ENCODE peak calls at places on chromosomes 5 and 9, in ten cellular contexts. X, Y, N, R, L, U, D, F, B and K are unnamed samples.

GRCh38 chr9:14415947-14416346 is 102.0 kb upstream of the NFIB start:
- DNase-seq in X (no peak), Y (no peak), N (peak; percentile 74), R (no peak), L (no peak), U (no peak), D (peak; percentile 31), F (no peak), B (no peak), K (no peak)

GRCh38 chr9:125568616-125569015 is 138.4 kb downstream of the MAPKAP1 start:
- DNase-seq in X (no peak), Y (no peak), N (peak; percentile 57), R (no peak), L (no peak), U (no peak), D (no peak), F (no peak), B (no peak), K (no peak)

GRCh38 chr9:38313421-38313820 is 79.1 kb upstream of the ALDH1B1 start:
- DNase-seq in X (no peak), Y (no peak), N (no peak), R (no peak), L (no peak), U (no peak), D (no peak), F (no peak), B (no peak), K (no peak)

GRCh38 chr5:30401479-30402058 is 791.9 kb upstream of the CDH6 start:
- DNase-seq in X (peak; percentile 37), Y (no peak), N (no peak), R (no peak), L (no peak), U (no peak), D (no peak), F (peak; percentile 54), B (no peak), K (no peak)

GRCh38 chr9:112104901-112105300 is 70.2 kb downstream of the SUSD1 start:
- DNase-seq in X (no peak), Y (no peak), N (no peak), R (no peak), L (peak; percentile 36), U (no peak), D (no peak), F (no peak), B (no peak), K (peak; percentile 16)

GRCh38 chr5:17951392-17952169 is 317.3 kb downstream of the TAF11L14 start:
- DNase-seq in X (no peak), Y (no peak), N (no peak), R (no peak), L (no peak), U (no peak), D (no peak), F (no peak), B (no peak), K (no peak)

GRCh38 chr9:109440797-109441287 is 57.3 kb downstream of the PTPN3 start:
- DNase-seq in X (no peak), Y (peak; percentile 83), N (peak; percentile 86), R (no peak), L (peak; percentile 30), U (no peak), D (peak; percentile 80), F (peak; percentile 77), B (peak; percentile 26), K (peak; percentile 82)

GRCh38 chr9:131116281-131117101 is 8.9 kb upstream of the NUP214 start:
- DNase-seq in X (no peak), Y (no peak), N (no peak), R (no peak), L (no peak), U (no peak), D (no peak), F (no peak), B (no peak), K (no peak)

GRCh38 chr9:89175739-89176360 is 2.8 kb downstream of the SHC3 start:
- DNase-seq in X (no peak), Y (no peak), N (no peak), R (no peak), L (no peak), U (no peak), D (no peak), F (no peak), B (no peak), K (no peak)

GRCh38 chr9:134050726-134051125 is 17.1 kb downstream of the BRD3 start:
- DNase-seq in X (no peak), Y (no peak), N (no peak), R (no peak), L (no peak), U (no peak), D (no peak), F (no peak), B (no peak), K (no peak)

GRCh38 chr5:172599204-172599567 is 41.9 kb upstream of the NEURL1B start:
- DNase-seq in X (no peak), Y (no peak), N (no peak), R (no peak), L (no peak), U (no peak), D (no peak), F (no peak), B (no peak), K (no peak)

GRCh38 chr9:115668506-115668905 is 485.1 kb upstream of the PAPPA start:
- DNase-seq in X (no peak), Y (no peak), N (peak; percentile 69), R (no peak), L (no peak), U (no peak), D (peak; percentile 63), F (no peak), B (peak; percentile 83), K (no peak)

GRCh38 chr9:110842976-110843375 is 174.4 kb downstream of the MUSK start:
- DNase-seq in X (no peak), Y (no peak), N (peak; percentile 44), R (no peak), L (no peak), U (no peak), D (no peak), F (no peak), B (no peak), K (no peak)

DNA sequence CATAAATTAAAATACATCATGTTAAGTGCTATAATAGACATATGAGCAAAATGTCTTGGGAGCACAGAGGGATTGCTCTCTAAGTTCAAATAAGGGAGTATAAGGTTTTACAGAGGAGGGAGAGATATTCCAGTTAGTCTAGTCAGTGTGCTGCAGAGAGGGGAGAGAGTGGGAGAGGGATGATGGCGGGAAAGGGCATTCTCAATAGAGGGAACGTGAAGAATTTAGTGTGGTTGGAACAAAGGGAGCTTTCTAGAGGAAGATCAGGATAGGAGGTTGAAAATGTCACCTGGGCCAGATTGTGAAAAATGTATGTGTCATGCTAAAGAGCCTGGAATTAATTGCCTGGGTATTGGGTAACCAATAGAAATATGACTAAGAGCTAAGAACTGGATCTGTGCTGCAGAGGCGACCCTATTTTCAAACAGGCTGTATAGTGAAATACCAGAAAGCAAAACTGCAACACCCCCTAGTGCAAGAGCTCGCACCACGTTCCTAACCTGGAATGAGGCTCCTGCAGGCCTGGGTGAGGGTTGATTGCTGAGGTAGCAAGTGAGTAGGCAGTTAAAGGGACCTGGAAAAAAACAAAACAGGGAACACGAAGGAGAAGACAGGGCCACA is 791.8 kb upstream of the C9orf72 start:
- DNase-seq in X (no peak), Y (no peak), N (no peak), R (no peak), L (no peak), U (no peak), D (no peak), F (peak; percentile 31), B (no peak), K (no peak)
- TF ChIP-seq CTCF in X (no peak), Y (no peak), N (no peak), R (no peak), L (no peak), U (no peak), D (peak; percentile 5), F (no peak), B (no peak), K (no peak)

DNA sequence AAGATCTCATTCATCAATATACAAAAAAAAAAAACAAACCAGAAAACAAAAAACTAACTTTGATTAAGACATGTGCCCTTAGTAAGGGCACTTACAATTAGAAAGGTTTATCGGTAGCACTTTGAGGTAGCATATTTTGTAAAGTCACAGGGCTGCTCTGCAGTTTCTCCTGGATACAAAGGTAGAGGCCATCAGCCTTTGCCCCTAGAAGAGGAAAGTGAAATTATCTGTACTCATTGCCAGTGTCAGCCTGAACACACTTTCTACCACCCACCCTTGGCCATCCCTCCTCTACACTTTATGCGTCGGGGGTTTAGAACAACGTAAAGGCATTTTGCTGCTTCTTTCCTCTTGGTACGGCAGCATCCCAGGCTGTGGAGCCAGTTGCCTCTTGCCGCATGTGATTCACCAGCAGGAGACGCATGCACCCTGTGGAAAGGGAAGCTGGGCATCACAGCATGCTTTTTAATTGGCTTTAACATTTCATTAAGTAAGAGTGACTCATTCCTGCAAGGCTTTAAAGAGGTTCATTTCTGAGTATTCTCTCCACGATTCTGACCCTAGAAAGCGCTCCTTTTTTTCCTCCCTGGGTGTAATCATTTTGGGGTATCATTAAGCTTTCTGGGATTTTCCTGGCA is 84.6 kb downstream of the CEMIP2 start:
- DNase-seq in X (peak; percentile 55), Y (no peak), N (peak; percentile 86), R (no peak), L (no peak), U (no peak), D (no peak), F (peak; percentile 13), B (no peak), K (no peak)
- TF ChIP-seq CTCF in X (peak; percentile 38), Y (no peak), N (peak; percentile 73), R (peak; percentile 14), L (no peak), U (no peak), D (peak; percentile 50), F (peak; percentile 51), B (peak; percentile 72), K (no peak)

DNA sequence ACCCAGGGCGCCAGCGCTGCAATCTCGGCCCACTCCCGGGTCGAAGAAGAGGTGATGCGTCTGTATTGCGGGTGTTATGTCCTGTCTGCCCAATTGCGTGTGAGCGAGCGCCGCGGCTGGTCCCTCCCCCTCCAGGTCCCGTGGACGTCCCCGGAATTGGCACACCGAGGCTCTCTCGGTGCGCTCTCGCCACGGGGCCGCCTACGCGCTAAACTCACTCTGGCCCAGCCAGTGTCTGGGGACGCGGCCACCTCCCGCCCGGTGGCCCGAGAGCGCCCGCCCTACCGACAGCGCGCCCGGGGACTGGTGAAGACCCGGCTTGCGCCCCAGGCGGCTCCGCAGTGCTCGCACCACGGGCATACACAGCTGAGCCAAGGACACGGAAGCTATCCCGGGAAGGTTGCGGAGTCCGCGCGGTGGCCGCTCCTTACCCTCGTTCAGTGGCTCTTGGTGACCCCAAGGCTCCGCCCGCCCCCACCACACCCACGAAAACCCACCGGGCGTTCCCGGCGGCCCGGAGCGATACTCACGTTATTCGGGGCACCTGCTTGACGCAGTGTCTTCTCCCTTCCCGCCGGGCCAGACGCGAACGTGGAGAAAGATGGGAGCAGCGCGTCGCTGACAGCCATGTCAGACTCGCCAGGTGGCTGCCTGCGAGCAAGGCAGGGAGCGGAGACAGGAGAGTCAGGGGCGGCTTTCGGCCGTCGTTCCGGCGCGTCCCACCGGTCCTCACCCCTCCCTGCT is 997 bp downstream of the KLF4 start:
- DNase-seq in X (peak; percentile 81), Y (peak; percentile 48), N (no peak), R (peak; percentile 85), L (peak; percentile 72), U (peak; percentile 79), D (no peak), F (peak; percentile 37), B (no peak), K (peak; percentile 53)
- TF ChIP-seq CTCF in X (no peak), Y (no peak), N (no peak), R (no peak), L (no peak), U (peak; percentile 12), D (no peak), F (no peak), B (no peak), K (no peak)

GRCh38 chr5:127536687-127537086 is 19.2 kb downstream of the PRRC1 start:
- DNase-seq in X (no peak), Y (no peak), N (no peak), R (no peak), L (no peak), U (no peak), D (no peak), F (no peak), B (no peak), K (no peak)
- TF ChIP-seq CTCF in X (peak; percentile 22), Y (no peak), N (peak; percentile 66), R (peak; percentile 3), L (peak; percentile 60), U (no peak), D (peak; percentile 26), F (peak; percentile 41), B (peak; percentile 27), K (no peak)